ENCODE peak calls at places on chromosomes 11 and 22, in ten cellular contexts. M is SJSA1; B is GM23248; L is CD8-positive, alpha-beta T cell; G is psoas muscle; X is epithelial cell of esophagus; W is kidney; A is HCT116; D is spleen; V is small intestine. J is an unnamed sample.

GRCh38 chr11:126499124-126499752 is 143.8 kb downstream of the ST3GAL4 start:
- DNase-seq in M (no peak), B (no peak), L (no peak), G (peak; percentile 39), X (no peak), W (no peak), A (no peak), D (peak; percentile 27), V (no peak), J (no peak)

GRCh38 chr22:19121631-19122142 is 525 bp downstream of the DGCR2 start:
- DNase-seq in M (no peak), B (peak; percentile 68), L (peak; percentile 61), G (peak; percentile 90), X (peak; percentile 49), W (peak; percentile 90), A (no peak), D (peak; percentile 91), V (peak; percentile 56), J (peak; percentile 50)

GRCh38 chr22:21016644-21017420 is 1.9 kb downstream of the P2RX6 start:
- DNase-seq in M (no peak), B (no peak), L (no peak), G (peak; percentile 23), X (no peak), W (peak; percentile 21), A (no peak), D (peak; percentile 56), V (peak; percentile 45), J (no peak)

GRCh38 chr11:119206512-119207299 is 567 bp downstream of the CBL start:
- DNase-seq in M (peak; percentile 44), B (peak; percentile 68), L (peak; percentile 66), G (peak; percentile 72), X (peak; percentile 24), W (no peak), A (no peak), D (peak; percentile 93), V (peak; percentile 37), J (peak; percentile 12)

GRCh38 chr22:42321908-42322561 is 51.6 kb upstream of the TCF20 start:
- DNase-seq in M (no peak), B (no peak), L (no peak), G (no peak), X (peak; percentile 82), W (no peak), A (no peak), D (no peak), V (no peak), J (peak; percentile 37)

GRCh38 chr22:44357962-44358553 is 45.3 kb upstream of the SHISAL1 start:
- DNase-seq in M (no peak), B (no peak), L (no peak), G (peak; percentile 46), X (no peak), W (peak; percentile 55), A (no peak), D (peak; percentile 19), V (no peak), J (no peak)

GRCh38 chr11:77065878-77066228 is 918 bp upstream of the CAPN5 start:
- DNase-seq in M (no peak), B (peak; percentile 88), L (no peak), G (peak; percentile 69), X (peak; percentile 25), W (peak; percentile 78), A (no peak), D (no peak), V (no peak), J (peak; percentile 78)

GRCh38 chr11:13214276-13214865 is 63.2 kb upstream of the BMAL1 start:
- DNase-seq in M (no peak), B (peak; percentile 57), L (no peak), G (no peak), X (no peak), W (no peak), A (no peak), D (no peak), V (no peak), J (no peak)

GRCh38 chr22:50191041-50191740 is 5.5 kb downstream of the TRABD start:
- DNase-seq in M (no peak), B (no peak), L (peak; percentile 79), G (no peak), X (peak; percentile 45), W (peak; percentile 87), A (no peak), D (peak; percentile 94), V (peak; percentile 58), J (peak; percentile 32)

GRCh38 chr11:120168108-120168959 is 30.4 kb upstream of the TRIM29 start:
- DNase-seq in M (no peak), B (peak; percentile 32), L (no peak), G (no peak), X (no peak), W (peak; percentile 72), A (no peak), D (no peak), V (peak; percentile 15), J (no peak)

GRCh38 chr11:130638624-130639023 is 190.2 kb downstream of the ADAMTS15 start:
- DNase-seq in M (no peak), B (no peak), L (no peak), G (no peak), X (no peak), W (no peak), A (no peak), D (no peak), V (no peak), J (no peak)

DNA sequence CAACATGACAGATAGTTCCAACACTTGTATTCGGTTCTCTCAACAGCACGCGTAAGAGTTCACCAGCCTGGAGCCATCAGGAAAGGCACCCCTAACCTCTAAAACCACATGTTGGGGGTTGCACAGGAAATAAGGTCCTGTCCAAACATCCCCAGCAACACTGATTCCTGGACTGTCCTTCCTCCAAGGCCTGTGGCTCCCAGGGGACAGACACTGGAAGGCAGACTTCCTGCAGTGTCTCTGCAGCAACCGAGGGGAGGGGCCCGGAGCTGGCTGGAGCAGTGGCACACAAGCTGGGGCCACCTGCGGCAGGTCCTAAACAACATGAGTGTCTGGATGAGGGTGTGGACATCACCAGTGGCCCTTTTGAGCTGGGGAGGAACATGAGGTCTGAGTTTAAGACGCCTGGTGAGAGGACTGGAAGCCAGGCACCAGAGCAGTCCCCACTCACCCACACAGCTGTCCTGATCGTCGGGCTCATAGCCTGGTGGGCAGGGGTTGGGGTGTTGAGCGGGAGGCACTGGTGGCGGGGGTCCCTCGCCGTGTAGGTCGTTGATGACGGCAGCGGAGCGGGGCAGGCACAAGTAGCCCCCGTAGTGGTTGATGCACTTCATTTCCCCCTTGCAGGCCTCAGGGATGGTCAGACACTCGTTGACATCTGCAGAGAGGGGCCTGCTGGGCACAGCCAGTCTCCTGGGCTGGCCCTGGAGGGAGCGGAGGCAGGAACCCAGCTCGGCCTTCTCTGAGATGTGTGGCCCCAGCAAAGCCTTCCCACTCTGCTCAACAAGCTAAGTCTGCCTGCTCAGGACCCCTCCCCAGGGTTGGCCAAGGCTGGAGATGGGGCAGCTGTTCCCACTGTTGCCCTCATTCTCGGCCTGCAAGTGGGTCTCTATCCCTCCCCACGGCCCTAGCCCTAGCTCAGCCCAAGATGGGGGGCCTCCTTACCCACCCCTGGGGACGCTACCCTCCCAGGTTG is 1.6 kb downstream of the EFEMP2 start:
- DNase-seq in M (peak; percentile 59), B (no peak), L (no peak), G (peak; percentile 67), X (no peak), W (peak; percentile 90), A (no peak), D (peak; percentile 86), V (no peak), J (no peak)
- H3K4me3 ChIP-seq in M (peak overlapping the region; percentile 68), B (peak overlapping the region; percentile 85), L (no peak overlapping the region), G (peak overlapping the region; percentile 75), X (no peak overlapping the region), W (no peak overlapping the region), A (no peak overlapping the region), D (no peak overlapping the region), V (no peak overlapping the region), J (peak overlapping the region; percentile 65)

DNA sequence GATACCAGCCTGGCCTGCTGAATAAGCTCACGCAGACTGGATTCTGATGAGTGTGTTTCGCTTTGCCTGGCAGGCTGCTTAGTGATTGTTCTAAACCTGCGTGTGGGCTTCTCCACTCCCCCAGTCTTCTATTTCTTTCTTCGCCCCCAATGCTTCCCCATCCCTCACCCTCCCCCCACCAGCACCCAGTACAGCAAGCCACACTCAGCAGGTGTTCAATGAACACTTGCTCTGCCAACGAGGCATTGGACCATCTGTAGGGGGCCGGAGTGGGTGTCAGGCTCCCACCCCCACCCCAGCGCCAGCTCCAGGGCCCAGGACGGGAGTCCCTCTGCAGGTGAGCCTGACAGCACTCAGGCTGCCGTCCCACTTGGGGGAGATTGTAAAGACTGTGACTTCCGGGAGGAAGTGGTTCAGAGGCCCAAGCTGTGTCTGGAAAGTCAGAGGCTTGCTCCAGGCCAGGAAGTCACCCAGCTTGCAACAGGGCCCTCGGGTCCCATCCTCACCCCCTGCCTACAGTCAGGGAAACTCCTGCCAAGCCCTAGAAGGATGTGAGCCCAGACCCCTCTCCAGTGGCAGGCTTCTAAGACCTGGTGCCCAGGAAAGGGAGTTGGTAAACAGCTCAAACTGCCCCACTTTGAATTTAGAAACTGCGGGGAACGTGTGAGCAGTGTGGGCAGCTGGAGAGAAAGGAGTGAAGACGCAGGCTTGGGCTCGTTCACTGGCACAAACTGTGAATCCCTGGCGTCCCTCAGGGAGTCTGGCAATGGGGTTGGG is 66.3 kb upstream of the PRDM11 start:
- DNase-seq in M (no peak), B (no peak), L (peak; percentile 83), G (no peak), X (no peak), W (peak; percentile 63), A (no peak), D (peak; percentile 91), V (peak; percentile 55), J (no peak)
- H3K4me3 ChIP-seq in M (no peak overlapping the region), B (no peak overlapping the region), L (peak overlapping the region; percentile 25), G (no peak overlapping the region), X (no peak overlapping the region), W (no peak overlapping the region), A (no peak overlapping the region), D (no peak overlapping the region), V (no peak overlapping the region), J (no peak overlapping the region)

DNA sequence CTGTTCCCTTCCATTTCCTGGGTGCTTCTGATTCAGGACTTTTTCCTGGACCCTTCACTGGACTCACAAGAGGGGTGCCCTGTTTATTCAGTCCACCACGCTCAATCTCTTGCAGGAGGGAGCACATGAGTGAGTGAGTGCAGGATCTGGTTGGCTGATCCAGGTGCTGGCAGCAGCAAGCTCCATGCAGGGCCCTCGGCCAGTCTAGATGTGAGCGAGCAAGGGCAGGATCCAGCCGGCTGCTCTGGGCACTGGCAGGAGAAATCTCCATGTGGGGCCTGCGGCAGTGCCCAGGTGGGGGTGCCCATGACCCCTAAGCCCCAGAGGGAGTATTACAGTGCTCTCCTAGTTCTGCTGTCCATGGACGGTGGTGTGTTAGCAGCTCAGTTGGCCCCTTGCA is 11.5 kb upstream of the FOLR3 start:
- DNase-seq in M (no peak), B (no peak), L (no peak), G (no peak), X (no peak), W (peak; percentile 82), A (no peak), D (no peak), V (no peak), J (no peak)
- H3K4me3 ChIP-seq in M (no peak overlapping the region), B (no peak overlapping the region), L (no peak overlapping the region), G (no peak overlapping the region), X (no peak overlapping the region), W (no peak overlapping the region), A (no peak overlapping the region), D (no peak overlapping the region), V (no peak overlapping the region), J (no peak overlapping the region)

DNA sequence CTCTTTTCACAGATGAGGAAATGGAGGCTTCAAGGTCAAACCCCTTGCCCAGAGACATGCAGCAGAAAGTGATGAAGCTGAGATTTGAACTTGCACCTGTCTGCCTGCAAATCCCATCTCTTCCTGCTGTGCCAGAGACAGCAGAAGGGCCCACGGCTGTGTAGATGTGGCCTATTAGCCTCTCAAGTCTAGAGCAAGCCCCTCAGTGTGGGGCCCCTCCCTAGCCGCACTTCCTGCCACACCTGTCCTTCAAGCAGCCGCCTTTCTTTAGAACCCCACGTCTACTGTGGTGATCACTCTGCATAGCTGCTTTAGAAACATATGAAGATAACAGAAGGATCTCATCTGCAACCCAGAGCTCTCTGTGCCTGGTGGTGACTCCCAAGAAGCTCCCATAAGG is 41.2 kb upstream of the JAM3 start:
- DNase-seq in M (no peak), B (no peak), L (peak; percentile 82), G (no peak), X (no peak), W (no peak), A (no peak), D (no peak), V (no peak), J (no peak)
- H3K4me3 ChIP-seq in M (no peak overlapping the region), B (no peak overlapping the region), L (peak overlapping the region; percentile 33), G (no peak overlapping the region), X (no peak overlapping the region), W (no peak overlapping the region), A (no peak overlapping the region), D (no peak overlapping the region), V (no peak overlapping the region), J (no peak overlapping the region)

J was measured in cardiac fibroblast.